ENCODE peak calls at places on chromosomes 13 and 19, in seven cellular contexts. Y is PC-9; E is activated CD8-positive, alpha-beta T cell treated with anti-CD3 and anti-CD28 coated beads for 36 hours; W is mucosa of descending colon; R is kidney epithelial cell; V is MM.1S; P is fibroblast of pulmonary artery. T is an unnamed sample.

GRCh38 chr19:44625531-44626066 is 12.2 kb downstream of the IGSF23 start:
- DNase-seq in V (no peak), R (no peak), P (no peak), Y (no peak), E (no peak), W (no peak), T (no peak)

GRCh38 chr13:36918246-36919060 is 1.6 kb downstream of the SMAD9 start:
- DNase-seq in V (no peak), W (no peak), R (peak), P (peak), E (no peak), Y (no peak), T (no peak)

GRCh38 chr13:50392977-50393376 is 377.7 kb downstream of the KCNRG start:
- DNase-seq in Y (no peak), W (no peak), P (no peak), E (no peak), R (no peak), V (no peak), T (no peak)

GRCh38 chr19:5157186-5157585 is 183.4 kb downstream of the PTPRS start:
- DNase-seq in W (no peak), V (no peak), P (no peak), R (no peak), E (no peak), Y (no peak), T (no peak)

GRCh38 chr13:46211116-46211515 is 612 bp upstream of the LRRC63 start:
- DNase-seq in W (peak), V (peak), E (peak), P (no peak), Y (no peak), R (no peak), T (peak)

GRCh38 chr19:6095760-6096159 is 14.5 kb downstream of the RFX2 start:
- DNase-seq in W (no peak), E (no peak), P (no peak), V (no peak), Y (no peak), R (no peak), T (no peak)

GRCh38 chr19:49119411-49120324 is at the start of gene PPFIA3:
- DNase-seq in Y (peak), P (peak), R (no peak), W (peak), V (no peak), E (no peak), T (no peak)

GRCh38 chr19:7830272-7830771 is 304 bp downstream of the EVI5L start:
- DNase-seq in R (no peak), Y (no peak), E (no peak), P (no peak), V (no peak), W (peak), T (no peak)

GRCh38 chr13:49376121-49376520 is 67.7 kb downstream of the CAB39L start:
- DNase-seq in Y (no peak), R (no peak), P (no peak), E (no peak), W (no peak), V (no peak), T (no peak)

GRCh38 chr13:42892760-42893159 is 99.3 kb downstream of the EPSTI1 start:
- DNase-seq in P (peak), E (no peak), R (no peak), V (no peak), Y (no peak), W (no peak), T (no peak)

GRCh38 chr19:42293539-42293938 is 8.4 kb upstream of the PRR19 start:
- DNase-seq in R (no peak), E (no peak), P (no peak), V (no peak), W (no peak), Y (no peak), T (no peak)

GRCh38 chr13:79508224-79508961 is 27.4 kb downstream of the NDFIP2 start:
- DNase-seq in V (no peak), P (peak), R (no peak), W (no peak), Y (no peak), E (no peak), T (no peak)

GRCh38 chr13:20159646-20160345 is 1.1 kb downstream of the GJA3 start:
- DNase-seq in W (no peak), E (no peak), P (peak), V (no peak), Y (no peak), R (no peak), T (no peak)

GRCh38 chr19:53101518-53101917 is 1.7 kb downstream of the ZNF160 start:
- DNase-seq in P (no peak), W (no peak), V (no peak), Y (no peak), E (peak), R (no peak), T (peak)

GRCh38 chr19:14073925-14074838 is 1.6 kb downstream of the MISP3 start:
- DNase-seq in V (no peak), E (peak), P (no peak), R (no peak), W (peak), Y (peak), T (peak)

GRCh38 chr19:3455393-3455955 is 24.9 kb downstream of the SMIM24 start:
- DNase-seq in R (no peak), W (no peak), Y (no peak), E (no peak), P (no peak), V (no peak), T (no peak)

GRCh38 chr19:41690801-41691065 is 2.7 kb upstream of the CEACAM7 start:
- DNase-seq in Y (no peak), P (no peak), V (no peak), E (no peak), R (no peak), W (no peak), T (no peak)

GRCh38 chr19:41392775-41393174 is 4.4 kb downstream of the EXOSC5 start:
- DNase-seq in W (no peak), V (no peak), P (no peak), E (no peak), R (no peak), Y (no peak), T (no peak)

GRCh38 chr13:95624020-95624419 is 20.5 kb downstream of the DZIP1 start:
- DNase-seq in R (no peak), P (peak), W (peak), E (peak), Y (peak), V (peak), T (peak)

GRCh38 chr13:41505209-41505835 is 48.0 kb downstream of the RGCC start:
- DNase-seq in V (no peak), W (no peak), E (no peak), R (peak), Y (no peak), P (peak), T (no peak)

GRCh38 chr19:33462112-33462726 is 59.4 kb downstream of the PEPD start:
- DNase-seq in Y (no peak), P (no peak), V (no peak), R (no peak), E (no peak), W (no peak), T (no peak)

GRCh38 chr13:50309872-50310594 is 294.8 kb downstream of the KCNRG start:
- DNase-seq in E (no peak), V (no peak), P (no peak), R (no peak), W (no peak), Y (no peak), T (no peak)

GRCh38 chr19:34731019-34731829 is 2.8 kb upstream of the ZNF181 start:
- DNase-seq in E (no peak), P (no peak), Y (no peak), R (no peak), W (no peak), V (no peak), T (no peak)

GRCh38 chr19:52237771-52238400 is 31.5 kb upstream of the ZNF766 start:
- DNase-seq in V (peak), Y (peak), W (peak), R (no peak), E (peak), P (peak), T (no peak)

GRCh38 chr19:41607668-41608067 is 19.2 kb downstream of the CEACAM4 start:
- DNase-seq in E (no peak), P (no peak), Y (no peak), R (no peak), V (no peak), W (no peak), T (no peak)

GRCh38 chr13:52109096-52109495 is 19.8 kb downstream of the NEK5 start:
- DNase-seq in E (no peak), Y (no peak), R (no peak), W (no peak), V (no peak), P (no peak), T (no peak)

GRCh38 chr13:93144031-93144430 is 82.6 kb upstream of the GPC6 start:
- DNase-seq in W (no peak), V (no peak), R (no peak), E (no peak), P (no peak), Y (no peak), T (no peak)

GRCh38 chr13:106480511-106480910 is 55.0 kb downstream of the EFNB2 start:
- DNase-seq in R (no peak), V (no peak), P (no peak), W (no peak), E (no peak), Y (no peak), T (no peak)

GRCh38 chr13:30577381-30577780 is 40.3 kb upstream of the USPL1 start:
- DNase-seq in V (peak), E (peak), P (peak), R (peak), Y (peak), W (peak), T (peak)

GRCh38 chr19:359653-359925 is 15.0 kb upstream of the MIER2 start:
- DNase-seq in W (no peak), E (no peak), P (no peak), V (no peak), Y (no peak), R (no peak), T (no peak)

GRCh38 chr19:15252398-15253018 is 20.3 kb upstream of the EPHX3 start:
- DNase-seq in R (no peak), E (peak), Y (no peak), W (no peak), P (peak), V (no peak), T (no peak)
- TF ChIP-seq CTCF in R (peak), E (no peak), Y (peak), W (no peak), P (peak), V (peak), T (no peak)

DNA sequence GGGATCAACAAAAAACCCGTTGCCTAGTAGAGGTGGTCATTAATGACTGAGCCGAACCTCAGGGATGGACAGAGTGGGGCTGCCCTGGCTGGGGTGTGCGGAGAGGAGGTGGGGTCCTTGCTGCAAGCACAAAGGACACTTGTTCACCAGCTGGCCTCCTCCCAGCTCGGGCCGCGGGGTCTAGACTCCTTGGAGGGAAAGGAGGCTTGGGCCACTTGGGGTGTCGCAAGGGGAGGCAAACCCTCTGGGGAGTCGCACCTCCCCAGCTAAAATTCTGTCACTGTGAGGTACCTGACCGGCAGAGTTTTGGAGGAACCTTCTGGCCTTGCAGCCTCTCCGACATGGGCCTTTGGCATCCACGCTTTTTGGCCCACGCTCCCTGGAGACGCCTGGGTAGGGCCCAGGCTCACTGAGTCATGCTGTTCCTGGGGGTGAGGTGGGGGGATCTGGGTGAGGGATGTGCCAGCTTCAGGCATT is 8.2 kb downstream of the KLHL26 start:
- DNase-seq in W (no peak), E (no peak), V (no peak), R (no peak), P (no peak), Y (no peak), T (no peak)
- TF ChIP-seq CTCF in W (no peak), E (no peak), V (no peak), R (no peak), P (no peak), Y (no peak), T (no peak)

GRCh38 chr19:29476528-29476927 is 49.3 kb upstream of the VSTM2B start:
- DNase-seq in P (no peak), W (no peak), E (no peak), V (no peak), R (no peak), Y (no peak), T (no peak)

GRCh38 chr19:29480507-29480906 is 45.3 kb upstream of the VSTM2B start:
- DNase-seq in P (no peak), E (no peak), R (no peak), Y (no peak), W (no peak), V (no peak), T (no peak)

GRCh38 chr19:29479941-29480340 is 45.9 kb upstream of the VSTM2B start:
- DNase-seq in P (no peak), E (no peak), R (no peak), Y (no peak), W (no peak), V (no peak), T (no peak)

GRCh38 chr19:29477831-29478577 is 47.8 kb upstream of the VSTM2B start:
- DNase-seq in V (no peak), W (no peak), P (no peak), Y (no peak), E (no peak), R (no peak), T (no peak)

GRCh38 chr19:29478578-29479565 is 46.9 kb upstream of the VSTM2B start:
- DNase-seq in V (no peak), W (no peak), R (no peak), Y (peak), E (peak), P (no peak), T (peak)
- TF ChIP-seq CTCF in V (peak), W (no peak), R (peak), Y (peak), E (peak), P (no peak), T (peak)

GRCh38 chr13:76822691-76823267 is 63.4 kb downstream of the KCTD12 start:
- DNase-seq in E (no peak), W (peak), P (peak), R (no peak), V (peak), Y (no peak), T (peak)
- TF ChIP-seq CTCF in E (no peak), W (peak), P (peak), R (peak), V (peak), Y (peak), T (peak)

GRCh38 chr13:67416047-67416925 is 186.2 kb upstream of the PCDH9 start:
- DNase-seq in V (no peak), W (peak), R (no peak), P (peak), Y (peak), E (no peak), T (no peak)
- TF ChIP-seq CTCF in V (peak), W (no peak), R (peak), P (peak), Y (peak), E (no peak), T (peak)

T was measured in GM20000.